ENCODE peak calls at places on chromosomes 13 and 19, in seven cellular contexts. C, E, R, D, S, Y and F are unnamed samples.

GRCh38 chr13:102839462-102839861 is 6.4 kb upstream of the ERCC5 start:
- DNase-seq in C (no peak), E (no peak), R (no peak), D (no peak), S (no peak), Y (no peak), F (no peak)

GRCh38 chr19:5557691-5558090 is 10.1 kb downstream of the TINCR start:
- DNase-seq in C (no peak), E (peak), R (no peak), D (no peak), S (no peak), Y (no peak), F (no peak)

GRCh38 chr13:49023441-49023840 is 47.7 kb downstream of the FNDC3A start:
- DNase-seq in C (peak), E (peak), R (peak), D (peak), S (peak), Y (no peak), F (no peak)

GRCh38 chr19:5080030-5080644 is 111.2 kb downstream of the KDM4B start:
- DNase-seq in C (no peak), E (no peak), R (no peak), D (no peak), S (no peak), Y (no peak), F (no peak)

GRCh38 chr13:32650705-32651311 is 64.6 kb downstream of the PDS5B start:
- DNase-seq in C (peak), E (peak), R (peak), D (peak), S (peak), Y (peak), F (no peak)

GRCh38 chr19:15181394-15181793 is 19.4 kb downstream of the NOTCH3 start:
- DNase-seq in C (no peak), E (no peak), R (no peak), D (no peak), S (no peak), Y (peak), F (no peak)

GRCh38 chr19:6772028-6772865 is at the start of gene VAV1:
- DNase-seq in C (no peak), E (no peak), R (no peak), D (no peak), S (no peak), Y (peak), F (peak)

GRCh38 chr13:76830805-76831204 is 55.4 kb downstream of the KCTD12 start:
- DNase-seq in C (no peak), E (no peak), R (no peak), D (no peak), S (no peak), Y (no peak), F (no peak)

GRCh38 chr13:27334774-27335490 is 64.3 kb downstream of the RASL11A start:
- DNase-seq in C (no peak), E (no peak), R (peak), D (no peak), S (no peak), Y (no peak), F (no peak)

GRCh38 chr19:46537136-46538097 is 41.8 kb upstream of the PNMA8B start:
- DNase-seq in C (peak), E (peak), R (peak), D (peak), S (no peak), Y (peak), F (no peak)

GRCh38 chr19:49863254-49863934 is 4.0 kb downstream of the PNKP start:
- DNase-seq in C (no peak), E (no peak), R (no peak), D (no peak), S (no peak), Y (no peak), F (no peak)

GRCh38 chr19:52170863-52171320 is 529 bp downstream of the ZNF836 start:
- DNase-seq in C (no peak), E (no peak), R (no peak), D (peak), S (no peak), Y (peak), F (peak)

DNA sequence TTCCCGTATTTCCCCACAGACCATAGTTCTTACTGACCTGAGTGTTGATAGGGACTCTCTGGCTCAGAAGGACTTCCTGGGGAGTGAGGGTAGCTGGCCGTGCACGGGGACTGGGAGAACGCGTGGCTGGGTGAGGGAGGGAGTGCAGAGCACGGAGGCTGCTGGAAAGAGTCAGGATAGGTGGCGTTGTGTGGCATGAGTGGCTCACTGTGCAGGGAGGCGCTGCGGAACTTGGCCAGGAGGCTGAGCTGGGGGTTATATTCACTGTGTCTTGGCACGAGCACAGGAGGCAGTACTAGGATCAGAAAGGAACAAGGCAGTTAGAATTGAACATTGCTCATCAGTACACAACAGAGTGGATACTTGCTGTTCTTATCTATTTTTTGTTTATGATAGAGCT is 47.4 kb downstream of the SMAD9 start:
- DNase-seq in C (no peak), E (no peak), R (no peak), D (no peak), S (no peak), Y (peak), F (no peak)
- H3K27ac ChIP-seq in C (no peak), E (no peak), R (no peak), D (no peak), S (no peak), Y (no peak), F (no peak)

GRCh38 chr19:39834287-39834841 is 402 bp upstream of the DYRK1B start:
- DNase-seq in C (no peak), E (no peak), R (no peak), D (no peak), S (no peak), Y (no peak), F (peak)
- H3K9ac ChIP-seq in C (no peak), E (no peak), R (no peak), D (no peak), S (no peak), Y (peak), F (peak)

GRCh38 chr19:8506402-8506957 is 4.0 kb upstream of the PRAM1 start:
- DNase-seq in C (peak), E (no peak), R (no peak), D (no peak), S (no peak), Y (no peak), F (no peak)
- TF ChIP-seq CTCF in C (peak), E (no peak), R (no peak), D (no peak), S (no peak), Y (no peak), F (no peak)

DNA sequence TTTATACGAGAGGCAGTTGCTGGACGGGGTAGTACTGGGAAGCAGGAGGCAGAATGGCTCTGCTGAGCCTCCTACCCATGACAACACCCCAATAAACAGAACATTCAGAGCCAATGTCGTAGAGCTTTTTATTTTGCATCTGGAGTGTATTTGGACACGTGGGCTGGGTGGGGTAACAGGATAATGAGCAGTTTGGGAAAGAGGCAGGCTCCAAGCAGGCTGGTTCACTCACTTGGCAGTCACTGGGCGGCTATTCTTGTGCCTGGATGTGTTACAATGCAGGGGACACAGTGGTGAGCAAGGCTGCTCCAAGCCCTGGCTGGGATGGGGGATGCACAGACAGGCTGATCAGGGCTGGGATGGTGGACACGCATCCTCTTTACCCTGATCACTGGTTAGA is 9.5 kb downstream of the ACTMAP start:
- DNase-seq in C (no peak), E (no peak), R (peak), D (no peak), S (no peak), Y (peak), F (no peak)
- H3K27ac ChIP-seq in C (no peak), E (no peak), R (peak), D (no peak), S (no peak), Y (no peak), F (no peak)

DNA sequence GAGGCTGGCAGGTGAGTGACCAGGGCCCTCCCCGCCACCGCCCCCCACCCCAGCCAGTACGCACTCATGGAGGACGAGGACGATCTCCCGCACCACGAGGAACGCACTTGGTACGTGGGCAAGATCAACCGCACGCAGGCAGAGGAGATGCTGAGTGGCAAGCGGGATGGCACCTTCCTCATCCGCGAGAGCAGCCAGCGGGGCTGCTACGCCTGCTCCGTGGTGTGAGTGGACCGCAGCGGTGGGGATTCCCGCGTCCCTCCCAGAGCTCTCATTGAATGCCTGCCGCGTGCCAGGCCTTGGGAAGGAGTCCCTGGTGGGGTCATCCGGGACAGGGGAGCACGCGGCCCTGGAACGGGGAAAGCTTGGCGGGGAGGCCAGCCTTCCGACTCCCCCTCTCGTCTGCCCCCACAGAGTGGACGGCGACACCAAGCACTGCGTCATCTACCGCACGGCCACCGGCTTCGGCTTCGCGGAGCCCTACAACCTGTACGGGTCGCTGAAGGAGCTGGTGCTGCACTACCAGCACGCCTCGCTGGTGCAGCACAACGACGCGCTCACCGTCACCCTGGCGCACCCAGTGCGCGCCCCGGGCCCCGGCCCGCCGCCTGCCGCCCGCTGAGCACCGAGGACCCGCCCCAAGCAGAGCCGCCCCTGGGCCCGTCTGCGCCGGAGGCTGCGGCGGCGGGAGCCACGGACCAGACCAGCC is 4.8 kb upstream of the IFI30 start:
- DNase-seq in C (no peak), E (no peak), R (no peak), D (no peak), S (no peak), Y (no peak), F (no peak)
- H3K9ac ChIP-seq in C (no peak), E (no peak), R (no peak), D (no peak), S (no peak), Y (no peak), F (no peak)

DNA sequence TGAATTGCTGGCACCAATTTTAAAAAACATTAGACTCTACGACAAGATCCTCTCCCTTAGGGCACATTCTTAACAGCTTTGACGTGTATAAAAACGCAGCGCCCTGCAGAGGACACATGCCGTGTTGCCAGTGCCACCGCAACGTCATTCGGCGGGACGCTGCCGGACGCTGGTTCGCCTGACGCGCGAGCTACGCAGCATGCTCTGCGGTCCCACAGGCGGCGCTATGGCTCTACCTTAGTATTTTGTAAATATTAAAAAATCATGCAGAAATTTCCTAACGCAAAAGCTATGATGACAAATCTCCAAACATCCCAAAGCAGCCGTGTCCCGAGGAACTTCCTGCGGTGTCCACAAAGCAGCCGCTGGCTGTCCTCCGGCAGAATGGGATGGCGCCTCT is 4.2 kb upstream of the ADPRHL1 start:
- DNase-seq in C (no peak), E (no peak), R (peak), D (no peak), S (no peak), Y (no peak), F (peak)
- TF ChIP-seq CTCF in C (no peak), E (no peak), R (no peak), D (peak), S (no peak), Y (no peak), F (no peak)

GRCh38 chr19:56114711-56115110 is 6.4 kb downstream of the ZNF787 start:
- DNase-seq in C (no peak), E (no peak), R (no peak), D (no peak), S (no peak), Y (no peak), F (no peak)
- H3K27ac ChIP-seq in C (no peak), E (no peak), R (no peak), D (no peak), S (no peak), Y (no peak), F (no peak)

DNA sequence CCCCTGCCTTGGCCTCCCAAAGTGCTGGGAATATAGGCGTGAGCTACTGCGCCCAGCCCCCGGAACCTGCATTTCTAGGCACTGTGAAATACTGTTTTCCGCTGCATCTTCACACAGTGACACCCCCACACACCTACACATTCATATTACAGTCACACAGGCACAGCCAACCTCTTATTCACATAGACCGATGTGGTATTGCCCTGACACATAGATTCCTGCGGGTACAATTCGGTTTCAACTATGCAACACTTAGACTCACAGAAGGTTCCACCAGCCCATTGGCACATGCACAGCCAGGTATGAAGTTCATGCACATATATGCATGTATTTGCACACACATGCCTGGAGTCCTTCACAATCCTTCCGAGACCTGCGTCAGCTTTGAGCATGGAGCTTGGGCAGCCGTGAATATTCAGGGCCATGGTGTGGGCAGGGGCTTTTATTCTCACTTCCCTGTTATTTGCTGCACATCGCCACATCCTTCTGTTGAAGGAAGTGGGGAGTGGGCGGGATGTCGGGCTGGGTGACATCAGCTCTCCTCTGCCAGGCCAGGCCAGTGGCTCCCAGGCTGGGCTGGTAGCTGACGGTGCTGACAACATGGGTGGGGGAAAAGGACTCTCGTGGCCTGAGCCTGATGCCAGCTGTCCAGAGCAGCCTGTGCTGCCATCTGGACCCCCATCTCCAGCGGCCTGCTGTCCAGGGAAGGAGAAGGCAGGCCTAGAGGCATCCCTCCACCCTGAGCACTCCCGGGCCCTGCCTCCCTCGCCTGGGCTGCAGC is 5.4 kb upstream of the CDC37 start:
- DNase-seq in C (no peak), E (no peak), R (no peak), D (no peak), S (no peak), Y (no peak), F (no peak)
- H3K9ac ChIP-seq in C (no peak), E (no peak), R (no peak), D (no peak), S (no peak), Y (no peak), F (no peak)

DNA sequence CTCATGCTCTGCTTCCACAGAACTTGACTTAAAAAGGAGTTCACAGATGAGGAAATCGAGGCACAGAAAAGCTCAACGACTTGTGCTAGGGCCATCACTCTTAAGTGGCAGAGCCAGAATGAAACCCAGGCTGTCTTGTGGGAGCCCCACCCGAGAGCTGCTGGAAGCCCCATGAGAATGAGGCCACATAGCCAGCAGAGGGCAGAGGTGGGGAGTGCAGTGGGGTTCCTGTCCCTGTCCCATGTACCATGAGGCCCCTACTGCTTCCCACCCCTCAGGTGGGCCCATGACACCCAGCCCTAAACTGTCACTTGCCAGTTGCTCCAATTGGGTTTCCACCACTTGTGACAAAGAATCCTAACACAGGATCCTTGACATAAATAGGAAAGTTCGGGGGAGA is 175.9 kb downstream of the IRS2 start:
- DNase-seq in C (peak), E (no peak), R (peak), D (no peak), S (peak), Y (peak), F (no peak)
- TF ChIP-seq CTCF in C (peak), E (peak), R (no peak), D (peak), S (peak), Y (peak), F (peak)

DNA sequence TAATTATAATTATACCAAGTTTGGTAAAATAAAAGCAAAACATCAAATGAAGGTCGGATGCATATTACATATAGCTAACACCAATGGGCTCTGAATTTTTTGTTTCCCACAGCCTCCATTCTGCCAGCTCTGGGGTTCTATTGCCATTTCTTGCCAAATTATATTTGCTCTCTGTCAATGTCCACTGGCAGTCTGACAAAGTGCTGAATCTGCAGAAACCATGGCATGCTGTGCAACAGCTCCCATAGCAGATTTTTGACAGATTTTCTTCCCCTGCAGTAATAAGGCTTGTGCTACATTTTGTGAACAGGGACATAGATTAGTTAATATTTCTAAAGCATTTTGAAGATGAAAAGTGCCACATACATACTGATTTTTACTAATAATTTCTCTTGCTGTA is 1102.1 kb downstream of the DIAPH3 start:
- DNase-seq in C (no peak), E (no peak), R (no peak), D (no peak), S (no peak), Y (no peak), F (no peak)
- H3K27ac ChIP-seq in C (no peak), E (no peak), R (no peak), D (no peak), S (no peak), Y (no peak), F (no peak)